ENCODE peak calls at places on chromosomes 12 and 14, in nine cellular contexts. X is AG09309, W is transverse colon, R is ovary, L is lower lobe of right lung, Z is GM20000, V is A549, H is mucosa of descending colon, A is HepG2. K is an unnamed sample.

GRCh38 chr12:118103231-118103600 is 595 bp downstream of the VSIG10 start:
- DNase-seq in X (no peak), W (peak), R (no peak), L (no peak), Z (peak), V (peak), H (no peak), A (no peak), K (no peak)

GRCh38 chr12:93318720-93319522 is 58.8 kb upstream of the NUDT4 start:
- DNase-seq in X (no peak), W (no peak), R (no peak), L (no peak), Z (no peak), V (no peak), H (no peak), A (no peak), K (no peak)

GRCh38 chr12:42426733-42427132 is 100.8 kb downstream of the PPHLN1 start:
- DNase-seq in X (no peak), W (no peak), R (no peak), L (peak), Z (no peak), V (peak), H (no peak), A (no peak), K (no peak)

GRCh38 chr14:65321370-65321875 is 91.1 kb upstream of the FUT8 start:
- DNase-seq in X (no peak), W (no peak), R (no peak), L (no peak), Z (no peak), V (peak), H (no peak), A (no peak), K (no peak)

GRCh38 chr14:31320216-31320615 is 100.1 kb downstream of the HEATR5A start:
- DNase-seq in X (no peak), W (no peak), R (no peak), L (no peak), Z (no peak), V (no peak), H (no peak), A (no peak), K (no peak)

GRCh38 chr12:57129311-57130288 is 1.3 kb downstream of the LRP1 start:
- DNase-seq in X (no peak), W (peak), R (peak), L (no peak), Z (no peak), V (no peak), H (no peak), A (no peak), K (peak)

GRCh38 chr12:97701901-97702300 is 239.3 kb downstream of the RMST start:
- DNase-seq in X (no peak), W (no peak), R (no peak), L (no peak), Z (no peak), V (no peak), H (no peak), A (no peak), K (no peak)

GRCh38 chr14:58572092-58572853 is 65.5 kb upstream of the DACT1 start:
- DNase-seq in X (no peak), W (no peak), R (no peak), L (no peak), Z (no peak), V (peak), H (no peak), A (peak), K (no peak)

GRCh38 chr12:131687346-131688125 is 23.4 kb upstream of the SFSWAP start:
- DNase-seq in X (no peak), W (no peak), R (no peak), L (no peak), Z (no peak), V (no peak), H (no peak), A (no peak), K (no peak)

GRCh38 chr12:128959931-128960330 is 106.7 kb downstream of the GLT1D1 start:
- DNase-seq in X (no peak), W (no peak), R (no peak), L (no peak), Z (no peak), V (no peak), H (no peak), A (no peak), K (no peak)

GRCh38 chr14:90193925-90194324 is 62.4 kb upstream of the PSMC1 start:
- DNase-seq in X (no peak), W (no peak), R (no peak), L (no peak), Z (no peak), V (peak), H (no peak), A (peak), K (no peak)

GRCh38 chr12:62917939-62918338 is 17.0 kb downstream of the PPM1H start:
- DNase-seq in X (no peak), W (no peak), R (no peak), L (no peak), Z (no peak), V (no peak), H (no peak), A (no peak), K (no peak)

GRCh38 chr14:51335521-51335920 is 95.5 kb downstream of the TMX1 start:
- DNase-seq in X (no peak), W (peak), R (peak), L (no peak), Z (no peak), V (no peak), H (no peak), A (no peak), K (peak)

GRCh38 chr12:116266220-116266619 is 11.3 kb downstream of the MED13L start:
- DNase-seq in X (no peak), W (no peak), R (no peak), L (no peak), Z (no peak), V (peak), H (no peak), A (no peak), K (no peak)

GRCh38 chr12:57692500-57692899 is 1.4 kb upstream of the OS9 start:
- DNase-seq in X (no peak), W (no peak), R (no peak), L (no peak), Z (no peak), V (no peak), H (no peak), A (no peak), K (no peak)

GRCh38 chr12:111457071-111457470 is 51.3 kb downstream of the SH2B3 start:
- DNase-seq in X (no peak), W (no peak), R (no peak), L (no peak), Z (no peak), V (no peak), H (no peak), A (no peak), K (no peak)

GRCh38 chr12:132479291-132479690 is 10.7 kb upstream of the FBRSL1 start:
- DNase-seq in X (no peak), W (no peak), R (no peak), L (no peak), Z (no peak), V (no peak), H (no peak), A (no peak), K (no peak)

GRCh38 chr12:98840325-98840724 is 195.2 kb downstream of the APAF1 start:
- DNase-seq in X (no peak), W (no peak), R (no peak), L (no peak), Z (no peak), V (no peak), H (no peak), A (no peak), K (no peak)

DNA sequence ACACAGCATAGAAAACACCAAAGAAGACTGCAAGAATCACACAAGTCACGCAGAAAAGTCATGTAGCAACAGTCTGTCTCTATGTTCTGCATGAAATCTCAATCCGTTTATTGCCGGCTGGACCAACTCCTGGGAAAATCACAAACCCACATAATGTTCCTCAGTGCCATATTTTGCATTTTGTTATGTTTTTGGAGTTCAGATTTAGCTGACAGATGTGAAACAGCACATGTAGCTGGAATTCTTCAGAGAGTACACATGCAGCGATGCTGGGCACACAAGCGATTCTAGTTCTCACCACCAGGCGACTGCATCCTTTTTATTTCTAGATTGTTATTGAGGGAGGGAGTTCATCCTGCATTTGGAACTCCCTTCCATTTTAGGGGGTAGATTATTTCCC is 193.2 kb downstream of the APAF1 start:
- DNase-seq in X (no peak), W (no peak), R (no peak), L (no peak), Z (no peak), V (peak), H (no peak), A (no peak), K (no peak)
- TF ChIP-seq CTCF in X (peak), W (no peak), R (peak), L (peak), Z (no peak), V (no peak), H (no peak), A (no peak), K (no peak)

GRCh38 chr12:92235703-92236472 is 90.2 kb upstream of the BTG1 start:
- DNase-seq in X (no peak), W (no peak), R (no peak), L (no peak), Z (no peak), V (no peak), H (no peak), A (no peak), K (no peak)
- TF ChIP-seq CTCF in X (no peak), W (no peak), R (no peak), L (no peak), Z (no peak), V (no peak), H (no peak), A (no peak), K (no peak)

GRCh38 chr14:27553820-27554219 is 956.0 kb upstream of the NOVA1 start:
- DNase-seq in X (no peak), W (no peak), R (no peak), L (no peak), Z (no peak), V (peak), H (no peak), A (no peak), K (no peak)
- TF ChIP-seq CTCF in X (no peak), W (no peak), R (no peak), L (no peak), Z (no peak), V (no peak), H (no peak), A (no peak), K (no peak)

GRCh38 chr12:20259786-20260185 is 108.6 kb upstream of the PDE3A start:
- DNase-seq in X (no peak), W (no peak), R (no peak), L (no peak), Z (no peak), V (no peak), H (no peak), A (no peak), K (no peak)
- TF ChIP-seq CTCF in X (no peak), W (no peak), R (no peak), L (no peak), Z (no peak), V (no peak), H (no peak), A (no peak), K (no peak)

GRCh38 chr12:79119796-79120195 is 255.2 kb downstream of the SYT1 start:
- DNase-seq in X (no peak), W (no peak), R (no peak), L (no peak), Z (no peak), V (peak), H (no peak), A (no peak), K (no peak)

GRCh38 chr12:79124385-79124784 is 259.8 kb downstream of the SYT1 start:
- DNase-seq in X (no peak), W (no peak), R (no peak), L (no peak), Z (no peak), V (no peak), H (no peak), A (no peak), K (no peak)

GRCh38 chr12:79115743-79116142 is 251.2 kb downstream of the SYT1 start:
- DNase-seq in X (no peak), W (no peak), R (no peak), L (no peak), Z (no peak), V (no peak), H (no peak), A (no peak), K (no peak)

GRCh38 chr12:79125358-79125757 is 260.8 kb downstream of the SYT1 start:
- DNase-seq in X (no peak), W (no peak), R (no peak), L (no peak), Z (no peak), V (no peak), H (no peak), A (no peak), K (no peak)

GRCh38 chr12:79121486-79121885 is 256.9 kb downstream of the SYT1 start:
- DNase-seq in X (no peak), W (no peak), R (no peak), L (no peak), Z (peak), V (peak), H (no peak), A (no peak), K (no peak)
- TF ChIP-seq CTCF in X (peak), W (no peak), R (no peak), L (no peak), Z (no peak), V (peak), H (no peak), A (peak), K (no peak)

DNA sequence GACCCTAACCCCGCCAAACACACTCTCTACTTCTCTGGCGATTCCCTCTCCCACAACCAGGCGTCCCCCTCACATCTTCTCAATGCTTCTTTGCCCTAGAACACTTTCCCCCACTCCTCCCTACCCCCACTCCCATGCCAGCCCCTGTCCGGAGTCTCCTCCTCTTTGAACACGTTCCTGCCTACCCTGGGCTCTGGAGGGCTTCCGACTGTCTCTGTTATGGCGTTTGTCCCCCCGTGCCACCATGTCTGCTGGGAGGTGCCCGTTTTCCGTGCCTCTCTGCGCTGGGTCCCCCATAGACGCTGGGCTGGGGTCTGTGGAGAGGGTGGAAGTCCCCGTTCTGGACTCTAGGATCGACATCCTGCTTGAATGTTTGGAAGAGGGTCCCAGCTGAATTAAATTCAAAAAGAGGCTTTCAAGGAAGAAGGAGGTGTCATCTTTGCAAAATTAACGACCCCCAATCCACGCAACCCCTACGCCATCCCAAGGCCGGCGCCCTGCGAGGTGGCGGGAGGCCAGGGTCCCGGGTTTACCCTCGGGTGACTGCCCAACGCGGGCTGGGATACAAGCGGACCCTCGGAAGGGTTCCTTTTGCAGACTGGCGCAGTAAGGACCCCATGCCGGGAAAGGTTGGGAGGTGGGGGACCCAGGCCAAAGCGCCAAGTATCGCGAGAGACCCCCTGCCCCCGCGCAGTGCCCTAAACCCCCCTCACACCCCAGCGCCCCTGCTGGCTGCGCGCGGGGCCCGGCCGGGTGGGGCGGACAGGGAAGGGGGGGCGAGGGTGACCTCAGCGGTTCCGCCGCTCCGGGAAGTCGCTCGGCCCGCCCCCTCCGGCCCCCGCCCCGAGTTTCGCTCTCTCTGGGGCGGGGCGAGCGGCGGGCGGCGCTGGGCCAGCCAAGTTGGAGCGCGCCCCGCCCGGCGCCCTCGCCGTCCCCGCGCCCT is 973 bp upstream of the ZBTB42 start:
- DNase-seq in X (no peak), W (peak), R (peak), L (peak), Z (peak), V (no peak), H (peak), A (peak), K (peak)
- TF ChIP-seq CTCF in X (no peak), W (peak), R (peak), L (peak), Z (no peak), V (peak), H (no peak), A (peak), K (peak)

GRCh38 chr12:73659802-73660201 is 877.8 kb upstream of the ATXN7L3B start:
- DNase-seq in X (no peak), W (no peak), R (no peak), L (no peak), Z (no peak), V (no peak), H (no peak), A (no peak), K (no peak)

DNA sequence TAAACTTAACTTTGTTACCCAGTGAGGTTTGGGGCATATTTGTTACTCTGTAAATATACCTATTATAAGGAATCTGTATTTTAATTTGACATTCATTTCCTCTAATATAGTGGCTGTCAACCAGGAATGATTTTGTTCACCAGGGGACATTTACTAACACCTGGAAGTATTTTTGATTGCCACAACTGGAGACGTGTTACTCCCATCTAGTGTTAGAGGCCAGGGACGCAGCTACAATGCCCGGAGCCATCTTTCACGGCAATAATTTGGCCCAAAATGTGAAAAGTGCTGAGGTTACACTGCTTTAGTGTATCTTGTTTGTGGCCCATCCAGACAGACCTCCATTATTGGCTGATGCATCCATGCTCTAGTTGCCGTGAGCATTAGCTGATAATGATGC is 881.3 kb upstream of the ATXN7L3B start:
- DNase-seq in X (no peak), W (no peak), R (no peak), L (no peak), Z (no peak), V (no peak), H (no peak), A (no peak), K (no peak)
- TF ChIP-seq CTCF in X (no peak), W (no peak), R (no peak), L (no peak), Z (no peak), V (no peak), H (no peak), A (no peak), K (no peak)

DNA sequence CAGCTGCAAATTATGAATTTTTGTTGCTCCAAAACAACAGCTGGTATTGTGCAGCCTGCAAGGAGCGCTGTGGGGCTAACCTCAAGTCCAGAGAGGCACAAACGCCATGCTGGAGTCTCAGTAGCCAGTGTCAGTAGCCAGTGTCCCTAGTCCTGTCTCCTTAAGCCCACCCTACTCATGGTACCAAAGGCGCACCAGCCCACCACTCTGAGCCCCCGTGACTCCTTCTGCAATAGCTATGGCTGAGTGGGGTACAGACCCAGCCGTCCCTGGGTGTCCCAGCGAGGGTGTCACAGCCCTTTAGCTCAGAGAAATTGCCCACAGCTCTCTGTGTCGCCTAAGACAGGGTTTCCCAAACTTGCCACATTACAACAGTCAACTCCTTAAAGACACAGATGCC is 65.2 kb downstream of the ARL6IP4 start:
- DNase-seq in X (no peak), W (no peak), R (peak), L (no peak), Z (no peak), V (no peak), H (no peak), A (no peak), K (no peak)
- TF ChIP-seq CTCF in X (no peak), W (no peak), R (no peak), L (no peak), Z (no peak), V (no peak), H (no peak), A (no peak), K (no peak)

GRCh38 chr12:65728913-65729793 is 95.1 kb upstream of the HMGA2 start:
- DNase-seq in X (no peak), W (peak), R (no peak), L (no peak), Z (no peak), V (no peak), H (no peak), A (no peak), K (peak)
- TF ChIP-seq CTCF in X (no peak), W (no peak), R (no peak), L (no peak), Z (no peak), V (no peak), H (no peak), A (no peak), K (no peak)

GRCh38 chr12:105504286-105504685 is 173.8 kb downstream of the C12orf75 start:
- DNase-seq in X (no peak), W (no peak), R (no peak), L (no peak), Z (peak), V (no peak), H (no peak), A (no peak), K (no peak)

GRCh38 chr12:105499223-105499622 is 168.7 kb downstream of the C12orf75 start:
- DNase-seq in X (no peak), W (no peak), R (no peak), L (no peak), Z (no peak), V (no peak), H (no peak), A (no peak), K (no peak)

GRCh38 chr12:105507311-105508035 is 177.0 kb downstream of the C12orf75 start:
- DNase-seq in X (no peak), W (no peak), R (no peak), L (no peak), Z (no peak), V (no peak), H (no peak), A (no peak), K (no peak)

GRCh38 chr12:105506678-105507310 is 176.3 kb downstream of the C12orf75 start:
- DNase-seq in X (no peak), W (no peak), R (no peak), L (no peak), Z (no peak), V (no peak), H (no peak), A (no peak), K (no peak)

DNA sequence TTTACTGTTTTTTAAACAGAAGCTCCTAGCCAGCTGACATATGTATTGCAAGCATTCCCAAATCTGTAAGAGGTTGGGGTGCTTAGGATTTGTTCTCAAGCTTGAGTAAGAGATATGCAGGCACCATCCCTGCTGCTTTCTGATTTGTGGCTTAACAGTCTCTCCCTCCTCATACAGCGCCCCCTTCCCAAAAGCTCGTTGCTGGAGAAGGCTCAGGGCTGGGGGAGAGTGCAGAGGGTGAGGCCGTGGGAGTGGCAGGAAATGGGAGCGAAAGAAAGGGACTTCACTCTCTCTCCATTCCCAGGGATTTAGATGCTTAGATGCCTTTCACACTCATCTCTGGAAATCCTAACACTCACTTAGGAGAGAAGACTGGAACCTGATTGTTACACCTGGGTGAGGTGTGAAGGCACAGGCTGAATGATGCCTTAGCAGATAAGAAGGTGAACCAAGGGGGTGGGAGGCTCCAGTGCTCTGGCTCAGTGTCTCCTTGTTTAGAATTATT is 172.0 kb downstream of the C12orf75 start:
- DNase-seq in X (no peak), W (no peak), R (no peak), L (no peak), Z (no peak), V (no peak), H (no peak), A (no peak), K (no peak)
- TF ChIP-seq CTCF in X (no peak), W (no peak), R (no peak), L (no peak), Z (no peak), V (no peak), H (no peak), A (no peak), K (no peak)

K was measured in body of pancreas.